ENCODE peak calls at places on chromosomes 12 and 14, in eight cellular contexts. D is stimulated activated effector memory CD8-positive, alpha-beta T cell treated with anti-CD3 and anti-CD28 coated beads, Interleukin-12 subunit alpha, Interleukin-12 subunit beta, amount 100 ng/mL, for 72 hours; C is left colon; B is CD8-positive, alpha-beta memory T cell; K is thoracic aorta; L is kidney; O is foreskin fibroblast; E is COR-L47. U is an unnamed sample.

GRCh38 chr14:30125322-30125944 is 197.8 kb upstream of the PRKD1 start:
- DNase-seq in D (no peak), C (no peak), B (no peak), K (no peak), L (no peak), O (no peak), E (no peak), U (no peak)

GRCh38 chr14:71117839-71118743 is 210.8 kb downstream of the PCNX1 start:
- DNase-seq in D (peak; percentile 46), C (peak; percentile 43), B (no peak), K (no peak), L (no peak), O (no peak), E (no peak), U (no peak)

GRCh38 chr12:104643093-104643646 is 186.4 kb downstream of the CHST11 start:
- DNase-seq in D (no peak), C (no peak), B (no peak), K (no peak), L (no peak), O (no peak), E (no peak), U (no peak)

GRCh38 chr14:50961606-50962259 is 17.4 kb upstream of the PYGL start:
- DNase-seq in D (no peak), C (no peak), B (no peak), K (peak; percentile 31), L (no peak), O (peak; percentile 83), E (no peak), U (no peak)

GRCh38 chr12:39912211-39912980 is 193.5 kb downstream of the SLC2A13 start:
- DNase-seq in D (no peak), C (peak; percentile 91), B (no peak), K (no peak), L (peak; percentile 29), O (no peak), E (peak; percentile 14), U (no peak)

GRCh38 chr14:54362759-54363437 is 33.9 kb upstream of the CDKN3 start:
- DNase-seq in D (no peak), C (no peak), B (no peak), K (no peak), L (no peak), O (no peak), E (no peak), U (no peak)

GRCh38 chr12:84913151-84913550 is 552 bp upstream of the SLC6A15 start:
- DNase-seq in D (no peak), C (no peak), B (no peak), K (no peak), L (no peak), O (no peak), E (peak; percentile 6), U (no peak)

GRCh38 chr12:121318121-121318520 is 21.6 kb upstream of the CAMKK2 start:
- DNase-seq in D (no peak), C (no peak), B (no peak), K (no peak), L (no peak), O (no peak), E (no peak), U (no peak)

GRCh38 chr12:20040844-20041243 is 327.5 kb upstream of the PDE3A start:
- DNase-seq in D (no peak), C (no peak), B (no peak), K (no peak), L (no peak), O (no peak), E (no peak), U (no peak)

GRCh38 chr12:132289356-132290202 is 39.8 kb downstream of the GALNT9 start:
- DNase-seq in D (no peak), C (no peak), B (peak; percentile 23), K (no peak), L (peak; percentile 81), O (no peak), E (no peak), U (no peak)

GRCh38 chr12:39343665-39344064 is 99.3 kb downstream of the KIF21A start:
- DNase-seq in D (no peak), C (no peak), B (no peak), K (no peak), L (no peak), O (no peak), E (no peak), U (no peak)

GRCh38 chr12:26700430-26700829 is 132.6 kb downstream of the ITPR2 start:
- DNase-seq in D (no peak), C (no peak), B (no peak), K (no peak), L (no peak), O (no peak), E (no peak), U (no peak)

GRCh38 chr12:76037130-76038105 is 5.8 kb upstream of the PHLDA1 start:
- DNase-seq in D (no peak), C (no peak), B (peak; percentile 63), K (no peak), L (no peak), O (peak; percentile 68), E (peak; percentile 63), U (peak; percentile 25)

GRCh38 chr12:76026643-76027063 is 4.9 kb downstream of the PHLDA1 start:
- DNase-seq in D (no peak), C (no peak), B (no peak), K (no peak), L (no peak), O (peak; percentile 74), E (no peak), U (no peak)

GRCh38 chr14:54564071-54564798 is 2.7 kb upstream of the SAMD4A start:
- DNase-seq in D (no peak), C (no peak), B (no peak), K (no peak), L (no peak), O (no peak), E (peak; percentile 22), U (no peak)

GRCh38 chr12:47739959-47740358 is 14.7 kb upstream of the ENDOU start:
- DNase-seq in D (no peak), C (peak; percentile 56), B (no peak), K (no peak), L (peak; percentile 78), O (no peak), E (no peak), U (no peak)

GRCh38 chr14:28603606-28604005 is 163.0 kb upstream of the FOXG1 start:
- DNase-seq in D (no peak), C (no peak), B (no peak), K (no peak), L (no peak), O (no peak), E (no peak), U (no peak)

GRCh38 chr14:76862546-76863282 is 36.5 kb downstream of the LRRC74A start:
- DNase-seq in D (no peak), C (no peak), B (no peak), K (no peak), L (no peak), O (no peak), E (no peak), U (no peak)

GRCh38 chr12:124995200-124995961 is 1.9 kb downstream of the BRI3BP start:
- DNase-seq in D (peak; percentile 55), C (no peak), B (no peak), K (no peak), L (no peak), O (no peak), E (no peak), U (no peak)